ENCODE peak calls at places on chromosome 6, in five cellular contexts. One of them, this sample, is unnamed.

GRCh38 chr6:127902933-127903332 is 2.1 kb upstream of the THEMIS start:
- DNase-seq in psoas muscle: no peak
- DNase-seq in AG04450: no peak
- DNase-seq in upper lobe of right lung: no peak
- DNase-seq in CD8-positive, alpha-beta memory T cell: no peak
- DNase-seq in this sample: peak; percentile 73

GRCh38 chr6:117776441-117776840 is 101.2 kb downstream of the NUS1 start:
- DNase-seq in CD8-positive, alpha-beta memory T cell: no peak
- DNase-seq in upper lobe of right lung: no peak
- DNase-seq in AG04450: no peak
- DNase-seq in psoas muscle: no peak
- DNase-seq in this sample: peak; percentile 10

GRCh38 chr6:158028876-158029275 is 47.2 kb downstream of the SYNJ2 start:
- DNase-seq in psoas muscle: no peak
- DNase-seq in CD8-positive, alpha-beta memory T cell: no peak
- DNase-seq in upper lobe of right lung: peak; percentile 39
- DNase-seq in AG04450: no peak
- DNase-seq in this sample: no peak

GRCh38 chr6:38169221-38169674 is 349.7 kb downstream of the ZFAND3 start:
- DNase-seq in CD8-positive, alpha-beta memory T cell: no peak
- DNase-seq in upper lobe of right lung: no peak
- DNase-seq in AG04450: no peak
- DNase-seq in psoas muscle: no peak
- DNase-seq in this sample: no peak

GRCh38 chr6:157946865-157947532 is 34.7 kb upstream of the SYNJ2 start:
- DNase-seq in upper lobe of right lung: no peak
- DNase-seq in psoas muscle: no peak
- DNase-seq in CD8-positive, alpha-beta memory T cell: no peak
- DNase-seq in AG04450: no peak
- DNase-seq in this sample: peak; percentile 28

GRCh38 chr6:2632368-2632767 is 118.4 kb downstream of the MYLK4 start:
- DNase-seq in upper lobe of right lung: no peak
- DNase-seq in AG04450: no peak
- DNase-seq in psoas muscle: peak; percentile 73
- DNase-seq in CD8-positive, alpha-beta memory T cell: no peak
- DNase-seq in this sample: no peak

GRCh38 chr6:138349891-138350290 is 27.8 kb upstream of the SMIM28 start:
- DNase-seq in upper lobe of right lung: no peak
- DNase-seq in AG04450: no peak
- DNase-seq in psoas muscle: no peak
- DNase-seq in CD8-positive, alpha-beta memory T cell: no peak
- DNase-seq in this sample: no peak

GRCh38 chr6:147947521-147947920 is 395.1 kb upstream of the SASH1 start:
- DNase-seq in CD8-positive, alpha-beta memory T cell: no peak
- DNase-seq in upper lobe of right lung: no peak
- DNase-seq in AG04450: no peak
- DNase-seq in psoas muscle: no peak
- DNase-seq in this sample: no peak

GRCh38 chr6:159044899-159045727 is at the start of gene TAGAP:
- DNase-seq in CD8-positive, alpha-beta memory T cell: peak; percentile 81
- DNase-seq in AG04450: no peak
- DNase-seq in upper lobe of right lung: peak; percentile 81
- DNase-seq in psoas muscle: peak; percentile 73
- DNase-seq in this sample: peak; percentile 89

GRCh38 chr6:16184129-16184528 is 54.3 kb upstream of the GMPR start:
- DNase-seq in CD8-positive, alpha-beta memory T cell: no peak
- DNase-seq in AG04450: no peak
- DNase-seq in psoas muscle: peak; percentile 60
- DNase-seq in upper lobe of right lung: no peak
- DNase-seq in this sample: no peak

GRCh38 chr6:16731503-16732018 is 29.7 kb downstream of the ATXN1 start:
- DNase-seq in upper lobe of right lung: no peak
- DNase-seq in AG04450: no peak
- DNase-seq in CD8-positive, alpha-beta memory T cell: no peak
- DNase-seq in psoas muscle: no peak
- DNase-seq in this sample: no peak

GRCh38 chr6:104955491-104955890 is 1.4 kb upstream of the LIN28B start:
- DNase-seq in AG04450: no peak
- DNase-seq in psoas muscle: no peak
- DNase-seq in upper lobe of right lung: no peak
- DNase-seq in CD8-positive, alpha-beta memory T cell: no peak
- DNase-seq in this sample: peak; percentile 37

GRCh38 chr6:92337571-92337970 is 1081.8 kb downstream of the EPHA7 start:
- DNase-seq in CD8-positive, alpha-beta memory T cell: no peak
- DNase-seq in upper lobe of right lung: no peak
- DNase-seq in psoas muscle: no peak
- DNase-seq in AG04450: no peak
- DNase-seq in this sample: no peak

GRCh38 chr6:18260448-18261106 is 3.8 kb downstream of the DEK start:
- DNase-seq in psoas muscle: peak; percentile 62
- DNase-seq in AG04450: no peak
- DNase-seq in upper lobe of right lung: no peak
- DNase-seq in CD8-positive, alpha-beta memory T cell: no peak
- DNase-seq in this sample: no peak

DNA sequence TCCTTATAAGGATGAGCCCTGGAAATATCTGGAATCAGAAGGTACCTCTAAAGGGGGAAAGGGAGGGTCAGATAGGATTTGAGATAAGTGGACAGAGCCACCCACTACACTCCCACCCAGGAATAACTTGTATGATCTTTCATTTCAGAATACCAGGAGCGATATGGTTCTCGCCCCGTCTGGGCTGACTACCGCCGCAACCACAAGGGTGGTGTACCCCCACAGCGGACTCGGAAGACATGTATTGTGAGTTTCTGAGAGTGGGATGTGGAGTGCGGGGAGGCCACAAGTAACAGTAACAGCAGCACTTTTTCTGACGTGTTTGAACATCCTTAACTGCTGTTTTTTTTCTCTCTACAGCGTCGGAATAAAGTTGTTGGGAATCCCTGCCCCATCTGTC is 1.9 kb downstream of the MRPS18B start:
- DNase-seq in AG04450: no peak
- DNase-seq in psoas muscle: no peak
- DNase-seq in upper lobe of right lung: no peak
- DNase-seq in CD8-positive, alpha-beta memory T cell: no peak
- DNase-seq in this sample: no peak
- H3K4me3 ChIP-seq in AG04450: no peak overlapping the region
- H3K4me3 ChIP-seq in psoas muscle: peak overlapping the region; percentile 84
- H3K4me3 ChIP-seq in upper lobe of right lung: no peak overlapping the region
- H3K4me3 ChIP-seq in CD8-positive, alpha-beta memory T cell: no peak overlapping the region
- H3K4me3 ChIP-seq in this sample: no peak overlapping the region

DNA sequence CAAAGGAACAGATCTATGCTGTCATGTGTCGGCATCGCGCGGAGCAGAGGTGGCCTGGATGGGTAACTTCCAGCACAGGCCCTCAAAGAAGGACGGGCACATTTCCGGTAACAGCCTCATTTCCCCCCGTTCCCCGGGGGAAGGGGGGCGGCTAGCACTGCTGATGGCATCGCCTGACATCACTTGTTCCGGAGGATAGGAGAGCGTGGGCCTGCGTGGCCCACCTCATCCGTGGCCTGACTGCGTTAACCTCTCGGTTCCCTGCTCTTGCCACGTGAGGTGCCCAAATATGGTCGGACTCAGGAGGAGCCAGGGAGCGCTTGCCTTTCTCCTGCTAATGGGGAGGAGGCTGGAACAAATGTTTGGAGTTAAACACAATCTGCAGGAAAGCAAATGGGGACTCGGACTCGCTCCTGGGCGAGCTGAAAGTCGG is at the start of gene AKAP12:
- DNase-seq in AG04450: peak; percentile 23
- DNase-seq in psoas muscle: peak; percentile 58
- DNase-seq in CD8-positive, alpha-beta memory T cell: no peak
- DNase-seq in upper lobe of right lung: no peak
- DNase-seq in this sample: no peak
- H3K4me3 ChIP-seq in AG04450: peak within 1 kb of the TSS; percentile 76
- H3K4me3 ChIP-seq in psoas muscle: peak within 1 kb of the TSS; percentile 73
- H3K4me3 ChIP-seq in CD8-positive, alpha-beta memory T cell: no peak within 1 kb of the TSS
- H3K4me3 ChIP-seq in upper lobe of right lung: peak within 1 kb of the TSS; percentile 62
- H3K4me3 ChIP-seq in this sample: no peak within 1 kb of the TSS

DNA sequence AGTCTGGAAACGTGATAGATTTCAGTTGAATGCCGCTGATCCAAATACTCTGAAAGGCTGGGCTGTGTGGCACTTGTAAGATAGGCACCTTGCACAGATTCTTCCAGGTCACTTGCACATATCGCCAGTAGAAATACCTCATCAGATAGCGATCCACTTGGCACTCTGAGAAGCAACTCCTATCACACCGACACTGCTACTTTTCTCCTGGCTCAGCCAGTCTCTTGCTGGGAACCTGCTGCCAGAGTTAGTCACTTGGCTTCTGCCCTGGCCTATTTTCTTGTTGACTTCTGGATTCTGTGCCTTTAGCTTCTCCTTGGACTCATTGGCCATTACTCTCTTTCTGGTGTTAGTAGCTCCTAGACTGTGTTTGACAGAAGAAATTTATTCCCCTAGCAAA is 66.6 kb downstream of the UTRN start:
- DNase-seq in psoas muscle: no peak
- DNase-seq in AG04450: no peak
- DNase-seq in upper lobe of right lung: no peak
- DNase-seq in CD8-positive, alpha-beta memory T cell: no peak
- DNase-seq in this sample: no peak
- H3K4me3 ChIP-seq in psoas muscle: peak overlapping the region; percentile 49
- H3K4me3 ChIP-seq in AG04450: no peak overlapping the region
- H3K4me3 ChIP-seq in upper lobe of right lung: no peak overlapping the region
- H3K4me3 ChIP-seq in CD8-positive, alpha-beta memory T cell: peak overlapping the region; percentile 73
- H3K4me3 ChIP-seq in this sample: peak overlapping the region; percentile 50

GRCh38 chr6:103409475-103409874 is 1450.2 kb downstream of the HACE1 start:
- DNase-seq in upper lobe of right lung: no peak
- DNase-seq in CD8-positive, alpha-beta memory T cell: no peak
- DNase-seq in AG04450: no peak
- DNase-seq in psoas muscle: no peak
- DNase-seq in this sample: no peak
- H3K4me3 ChIP-seq in upper lobe of right lung: no peak overlapping the region
- H3K4me3 ChIP-seq in CD8-positive, alpha-beta memory T cell: no peak overlapping the region
- H3K4me3 ChIP-seq in AG04450: no peak overlapping the region
- H3K4me3 ChIP-seq in psoas muscle: no peak overlapping the region
- H3K4me3 ChIP-seq in this sample: no peak overlapping the region

GRCh38 chr6:20918868-20919267 is 384.6 kb downstream of the CDKAL1 start:
- DNase-seq in psoas muscle: no peak
- DNase-seq in CD8-positive, alpha-beta memory T cell: no peak
- DNase-seq in AG04450: no peak
- DNase-seq in upper lobe of right lung: no peak
- DNase-seq in this sample: no peak
- H3K4me3 ChIP-seq in psoas muscle: no peak overlapping the region
- H3K4me3 ChIP-seq in CD8-positive, alpha-beta memory T cell: no peak overlapping the region
- H3K4me3 ChIP-seq in AG04450: no peak overlapping the region
- H3K4me3 ChIP-seq in upper lobe of right lung: no peak overlapping the region
- H3K4me3 ChIP-seq in this sample: no peak overlapping the region

DNA sequence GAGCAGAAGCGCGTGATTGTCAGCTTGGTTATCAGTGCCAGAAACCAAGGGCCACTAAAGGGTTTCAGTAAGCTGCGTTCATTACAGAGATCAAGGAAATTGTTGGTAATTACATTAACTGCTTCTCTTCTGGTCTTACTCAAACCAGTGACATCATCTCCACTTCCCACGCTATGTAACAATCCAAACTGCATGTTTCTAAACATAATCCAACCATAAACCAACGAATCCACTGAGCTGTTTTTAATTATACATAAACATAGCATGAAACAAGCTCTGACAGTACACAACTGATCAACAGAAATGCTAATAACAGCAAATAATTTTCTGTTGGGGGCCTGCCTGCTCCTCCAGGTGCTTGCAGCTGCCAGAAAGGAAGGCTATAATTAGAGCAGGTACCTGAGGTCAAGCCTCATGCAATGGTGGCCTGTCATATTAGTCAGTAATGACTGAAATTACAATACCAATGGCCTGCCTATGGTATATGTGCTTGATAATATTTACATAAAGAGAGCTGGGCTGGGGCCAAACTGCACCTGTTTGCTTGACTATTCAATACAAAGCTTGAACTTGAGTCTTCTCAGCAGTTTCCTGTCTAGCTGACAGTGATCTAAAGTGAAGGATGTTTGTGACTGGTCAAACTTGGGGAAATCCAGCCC is 40.1 kb downstream of the ILRUN start:
- DNase-seq in CD8-positive, alpha-beta memory T cell: no peak
- DNase-seq in AG04450: peak; percentile 61
- DNase-seq in psoas muscle: no peak
- DNase-seq in upper lobe of right lung: no peak
- DNase-seq in this sample: peak; percentile 42
- H3K4me3 ChIP-seq in CD8-positive, alpha-beta memory T cell: peak overlapping the region; percentile 38
- H3K4me3 ChIP-seq in AG04450: peak overlapping the region; percentile 59
- H3K4me3 ChIP-seq in psoas muscle: peak overlapping the region; percentile 61
- H3K4me3 ChIP-seq in upper lobe of right lung: peak overlapping the region; percentile 49
- H3K4me3 ChIP-seq in this sample: peak overlapping the region; percentile 39

GRCh38 chr6:32665621-32666140 is 776 bp downstream of the HLA-DQB1 start:
- DNase-seq in upper lobe of right lung: no peak
- DNase-seq in CD8-positive, alpha-beta memory T cell: no peak
- DNase-seq in psoas muscle: no peak
- DNase-seq in AG04450: no peak
- DNase-seq in this sample: no peak
- H3K4me3 ChIP-seq in upper lobe of right lung: no peak overlapping the region
- H3K4me3 ChIP-seq in CD8-positive, alpha-beta memory T cell: peak overlapping the region; percentile 74
- H3K4me3 ChIP-seq in psoas muscle: no peak overlapping the region
- H3K4me3 ChIP-seq in AG04450: no peak overlapping the region
- H3K4me3 ChIP-seq in this sample: no peak overlapping the region

This sample was measured in Jurkat, Clone E6-1.